ENCODE peak calls at places on chromosomes 2 and 18, in five cellular contexts. One of them, this sample, is unnamed.

GRCh38 chr18:36514778-36515177 is 217.3 kb downstream of the FHOD3 start:
- DNase-seq in small intestine: no peak
- DNase-seq in kidney tubule cell: no peak
- DNase-seq in fibroblast of mammary gland: no peak
- DNase-seq in foreskin fibroblast: peak
- DNase-seq in this sample: no peak

GRCh38 chr2:74424139-74424992 is 2.8 kb downstream of the WDR54 start:
- DNase-seq in small intestine: no peak
- DNase-seq in kidney tubule cell: no peak
- DNase-seq in fibroblast of mammary gland: no peak
- DNase-seq in foreskin fibroblast: peak
- DNase-seq in this sample: no peak

GRCh38 chr2:64525323-64525625 is 1.1 kb downstream of the AFTPH start:
- DNase-seq in small intestine: peak
- DNase-seq in kidney tubule cell: peak
- DNase-seq in fibroblast of mammary gland: no peak
- DNase-seq in foreskin fibroblast: peak
- DNase-seq in this sample: no peak

GRCh38 chr2:155145758-155146229 is 447.3 kb downstream of the KCNJ3 start:
- DNase-seq in small intestine: no peak
- DNase-seq in kidney tubule cell: no peak
- DNase-seq in fibroblast of mammary gland: no peak
- DNase-seq in foreskin fibroblast: no peak
- DNase-seq in this sample: no peak

GRCh38 chr2:190578158-190579057 is 43.9 kb upstream of the NEMP2 start:
- DNase-seq in small intestine: peak
- DNase-seq in kidney tubule cell: no peak
- DNase-seq in fibroblast of mammary gland: peak
- DNase-seq in foreskin fibroblast: peak
- DNase-seq in this sample: no peak

GRCh38 chr2:148391324-148391723 is 253.2 kb upstream of the EPC2 start:
- DNase-seq in small intestine: no peak
- DNase-seq in kidney tubule cell: no peak
- DNase-seq in fibroblast of mammary gland: peak
- DNase-seq in foreskin fibroblast: peak
- DNase-seq in this sample: no peak

GRCh38 chr2:53127061-53127650 is 640.4 kb upstream of the CHAC2 start:
- DNase-seq in small intestine: peak
- DNase-seq in kidney tubule cell: peak
- DNase-seq in fibroblast of mammary gland: no peak
- DNase-seq in foreskin fibroblast: no peak
- DNase-seq in this sample: no peak

GRCh38 chr2:73163522-73164367 is 38.6 kb upstream of the NOTO start:
- DNase-seq in small intestine: peak
- DNase-seq in kidney tubule cell: peak
- DNase-seq in fibroblast of mammary gland: peak
- DNase-seq in foreskin fibroblast: peak
- DNase-seq in this sample: no peak

GRCh38 chr2:70385966-70386595 is 84.2 kb upstream of the FAM136A start:
- DNase-seq in small intestine: no peak
- DNase-seq in kidney tubule cell: peak
- DNase-seq in fibroblast of mammary gland: peak
- DNase-seq in foreskin fibroblast: no peak
- DNase-seq in this sample: no peak

GRCh38 chr18:56645415-56646016 is 5.6 kb upstream of the WDR7 start:
- DNase-seq in small intestine: peak
- DNase-seq in kidney tubule cell: no peak
- DNase-seq in fibroblast of mammary gland: no peak
- DNase-seq in foreskin fibroblast: peak
- DNase-seq in this sample: no peak

GRCh38 chr18:4455113-4455811 is at the start of gene DLGAP1:
- DNase-seq in small intestine: peak
- DNase-seq in kidney tubule cell: peak
- DNase-seq in fibroblast of mammary gland: peak
- DNase-seq in foreskin fibroblast: no peak
- DNase-seq in this sample: no peak

GRCh38 chr2:168851674-168852320 is 38.4 kb downstream of the SPC25 start:
- DNase-seq in small intestine: peak
- DNase-seq in kidney tubule cell: peak
- DNase-seq in fibroblast of mammary gland: peak
- DNase-seq in foreskin fibroblast: peak
- DNase-seq in this sample: peak

GRCh38 chr2:18911416-18911815 is 322.0 kb upstream of the NT5C1B start:
- DNase-seq in small intestine: no peak
- DNase-seq in kidney tubule cell: no peak
- DNase-seq in fibroblast of mammary gland: no peak
- DNase-seq in foreskin fibroblast: no peak
- DNase-seq in this sample: no peak

This sample was measured in NCI-H1436 treated with DMSO at 0.1 percent for 48 hours.